ENCODE peak calls at places on chromosomes 5 and 9, in ten cellular contexts. Z, H, B, M, J, E, G, C, R and P are unnamed samples. For H3K9me3, the result is how much of the 10 kb centered on the place peaks cover.

GRCh38 chr5:159855476-159856157 is 60.7 kb upstream of the ADRA1B start:
- DNase-seq in R (peak), Z (no peak), G (no peak), E (no peak), B (no peak), C (no peak), H (no peak), J (peak), M (peak), P (no peak)

GRCh38 chr9:133238272-133238850 is 29.3 kb upstream of the OBP2B start:
- DNase-seq in B (no peak), E (peak), Z (peak), H (peak), C (no peak), G (no peak), J (peak), R (peak), M (no peak), P (peak)

GRCh38 chr5:80408475-80408875 is 611 bp downstream of the ZFYVE16 start:
- DNase-seq in E (no peak), B (no peak), Z (no peak), M (peak), J (peak), H (peak), R (peak), C (peak), G (peak), P (peak)

GRCh38 chr5:176629853-176630680 is at the start of the genes EIF4E1B and SNCB:
- DNase-seq in B (peak), C (peak), M (no peak), R (peak), J (no peak), E (no peak), Z (no peak), G (no peak), H (no peak), P (peak)

GRCh38 chr9:134738869-134739659 is 97.5 kb downstream of the COL5A1 start:
- DNase-seq in R (peak), Z (peak), B (peak), J (peak), C (peak), E (peak), H (peak), G (peak), M (peak), P (peak)

GRCh38 chr5:52840286-52841050 is 52.8 kb downstream of the ITGA1 start:
- DNase-seq in E (no peak), C (no peak), H (no peak), M (peak), Z (no peak), J (no peak), G (no peak), R (peak), B (no peak), P (no peak)

GRCh38 chr5:669111-669841 is 23.9 kb downstream of the TPPP start:
- DNase-seq in Z (no peak), C (no peak), H (peak), J (peak), E (no peak), R (no peak), B (peak), M (no peak), G (peak), P (peak)

GRCh38 chr5:89417990-89418820 is 535.2 kb upstream of the MEF2C start:
- DNase-seq in C (no peak), Z (no peak), G (no peak), E (no peak), H (no peak), J (no peak), B (no peak), M (no peak), R (no peak), P (peak)

GRCh38 chr5:9653811-9654210 is 23.7 kb upstream of the TAS2R1 start:
- DNase-seq in Z (no peak), M (peak), H (peak), J (peak), E (no peak), C (peak), R (peak), G (no peak), B (no peak), P (no peak)

GRCh38 chr9:36074870-36075532 is 38.3 kb downstream of the RECK start:
- DNase-seq in R (peak), B (no peak), C (peak), E (peak), J (peak), G (no peak), Z (peak), M (peak), H (peak), P (no peak)

GRCh38 chr5:170554566-170555267 is 50.9 kb downstream of the KCNIP1 start:
- DNase-seq in J (no peak), G (no peak), C (no peak), R (no peak), E (no peak), B (no peak), Z (peak), H (no peak), M (peak), P (peak)

GRCh38 chr9:37295178-37295577 is 127.3 kb upstream of the GRHPR start:
- DNase-seq in H (no peak), C (no peak), B (no peak), Z (no peak), R (no peak), G (no peak), E (no peak), J (no peak), M (no peak), P (no peak)

GRCh38 chr5:76547242-76547890 is 75.8 kb downstream of the F2RL2 start:
- DNase-seq in Z (peak), B (peak), G (peak), C (no peak), E (no peak), M (no peak), H (no peak), R (no peak), J (no peak), P (no peak)

GRCh38 chr5:25327173-25327572 is 682.4 kb upstream of the CDH10 start:
- DNase-seq in J (no peak), Z (no peak), G (no peak), R (no peak), H (no peak), E (no peak), M (no peak), B (no peak), C (no peak), P (no peak)

GRCh38 chr9:68951879-68952659 is 61.8 kb downstream of the PRKACG start:
- DNase-seq in G (no peak), J (no peak), R (no peak), C (no peak), Z (no peak), H (no peak), B (peak), E (no peak), M (no peak), P (no peak)

GRCh38 chr5:180618487-180618829 is 27.2 kb upstream of the SCGB3A1 start:
- DNase-seq in J (no peak), H (no peak), R (no peak), Z (no peak), B (no peak), C (no peak), G (no peak), M (no peak), E (no peak), P (no peak)

GRCh38 chr9:29209748-29210276 is 1636.5 kb upstream of the C9orf72 start:
- DNase-seq in H (no peak), J (no peak), B (no peak), R (no peak), G (no peak), Z (no peak), E (no peak), C (no peak), M (no peak), P (no peak)

GRCh38 chr5:172816887-172817418 is 17.1 kb upstream of the ERGIC1 start:
- DNase-seq in C (peak), E (no peak), M (peak), G (no peak), J (no peak), B (no peak), H (no peak), R (no peak), Z (no peak), P (peak)

GRCh38 chr9:17063535-17064135 is 71.2 kb upstream of the CNTLN start:
- DNase-seq in R (no peak), B (peak), Z (peak), C (peak), G (no peak), J (no peak), E (no peak), M (peak), H (peak), P (peak)

GRCh38 chr9:69249337-69249736 is 75.3 kb downstream of the TJP2 start:
- DNase-seq in H (no peak), G (no peak), B (no peak), M (peak), E (no peak), R (peak), J (peak), C (no peak), Z (no peak), P (no peak)

GRCh38 chr9:78357165-78357873 is 60.4 kb downstream of the PSAT1 start:
- DNase-seq in C (no peak), R (no peak), M (no peak), J (no peak), E (no peak), B (no peak), G (no peak), Z (no peak), H (no peak), P (peak)

GRCh38 chr9:100580255-100580654 is 2.4 kb downstream of the CAVIN4 start:
- DNase-seq in M (no peak), C (no peak), J (no peak), G (no peak), R (peak), H (no peak), B (no peak), E (no peak), Z (no peak), P (no peak)

GRCh38 chr9:130448035-130448624 is 3.4 kb downstream of the ASS1 start:
- DNase-seq in R (no peak), B (peak), Z (no peak), M (peak), H (no peak), G (no peak), J (no peak), E (no peak), C (no peak), P (no peak)

GRCh38 chr9:130448771-130449170 is 4.0 kb downstream of the ASS1 start:
- DNase-seq in Z (no peak), E (no peak), G (no peak), B (no peak), M (no peak), J (no peak), R (no peak), H (no peak), C (no peak), P (no peak)

GRCh38 chr9:130446111-130446861 is 1.5 kb downstream of the ASS1 start:
- DNase-seq in M (peak), H (peak), E (peak), B (no peak), R (peak), Z (peak), G (no peak), C (peak), J (peak), P (peak)

GRCh38 chr9:130445268-130445983 is 665 bp downstream of the ASS1 start:
- DNase-seq in G (no peak), E (peak), H (no peak), C (peak), R (peak), J (peak), M (no peak), Z (peak), B (no peak), P (peak)

DNA sequence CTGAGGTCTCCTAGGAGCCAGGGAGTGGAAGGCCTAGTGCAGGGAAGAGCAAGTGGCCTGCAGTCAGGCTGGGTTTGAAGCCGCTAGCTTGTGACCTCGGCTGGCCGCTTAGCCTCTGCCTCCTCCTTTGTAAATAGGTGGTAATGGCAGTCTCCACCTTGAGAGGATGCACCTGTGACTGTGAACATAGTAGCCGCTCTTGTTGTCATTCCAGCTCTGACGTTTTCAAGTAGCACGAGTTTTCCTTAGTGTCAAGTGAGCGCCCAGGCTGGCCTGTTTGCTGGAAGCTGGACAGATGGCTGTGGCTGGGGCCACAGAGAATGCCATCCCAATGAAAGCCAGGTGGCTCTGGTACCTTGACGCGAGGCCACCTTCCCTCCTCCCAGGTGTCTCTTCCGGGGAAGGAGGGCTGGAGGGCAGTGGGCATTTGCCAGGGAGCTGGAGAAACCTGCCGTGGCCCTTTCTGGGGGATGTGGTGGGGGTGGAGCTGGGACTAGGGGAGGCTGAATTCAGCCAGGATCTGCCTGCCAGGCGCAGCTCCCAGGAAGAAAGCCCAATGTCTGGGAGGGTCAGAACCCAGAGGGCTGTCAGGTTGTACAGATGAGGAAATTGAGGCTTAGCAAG is 2.5 kb downstream of the ASS1 start:
- DNase-seq in H (no peak), J (no peak), G (no peak), M (no peak), E (no peak), B (no peak), C (no peak), R (no peak), Z (no peak), P (no peak)
- H3K9me3 ChIP-seq in H (under half), J (under half), G (under half), M (under half), E (under half), B (under half), C (under half), R (under half), Z (under half), P (under half)

GRCh38 chr5:2393556-2393955 is 357.9 kb downstream of the IRX2 start:
- DNase-seq in R (no peak), G (no peak), C (no peak), H (no peak), Z (no peak), M (no peak), B (no peak), J (no peak), E (no peak), P (no peak)
- H3K9me3 ChIP-seq in R (under half), G (under half), C (under half), H (under half), Z (under half), M (half or more), B (under half), J (under half), E (under half), P (under half)

GRCh38 chr9:117403403-117403811 is 11.4 kb downstream of the ASTN2 start:
- DNase-seq in E (no peak), J (no peak), C (no peak), R (no peak), M (no peak), B (no peak), Z (no peak), H (no peak), G (no peak), P (peak)
- H3K9me3 ChIP-seq in E (under half), J (under half), C (under half), R (under half), M (under half), B (under half), Z (under half), H (under half), G (under half), P (under half)

GRCh38 chr5:141363952-141364660 is at the start of gene PCDHGA5:
- DNase-seq in H (no peak), R (no peak), C (no peak), G (no peak), Z (no peak), E (no peak), B (no peak), M (peak), J (no peak), P (no peak)
- H3K9me3 ChIP-seq in H (under half), R (under half), C (under half), G (under half), Z (under half), E (half or more), B (under half), M (half or more), J (half or more), P (under half)

DNA sequence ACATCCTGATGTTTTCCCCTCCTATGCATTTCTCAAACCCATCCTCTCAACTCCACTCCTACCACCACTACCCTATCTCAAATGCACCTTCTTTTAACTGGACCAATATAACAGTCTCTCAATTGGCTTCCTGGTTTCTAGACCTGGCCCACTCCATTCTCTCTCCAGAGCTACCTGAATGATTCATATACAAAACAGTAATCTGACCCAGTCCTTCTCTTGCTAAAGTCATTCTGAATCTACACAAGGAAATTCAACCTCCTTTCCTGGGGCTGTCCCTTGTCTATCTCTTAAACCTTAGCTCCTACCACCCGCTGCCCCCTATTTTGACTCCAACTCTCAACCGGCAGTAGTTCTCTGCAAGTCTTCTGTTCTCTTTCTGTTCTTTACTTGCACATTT is 97.2 kb downstream of the PCSK1 start:
- DNase-seq in R (no peak), Z (no peak), E (no peak), C (peak), H (no peak), J (no peak), G (no peak), B (no peak), M (peak), P (no peak)
- H3K9me3 ChIP-seq in R (under half), Z (under half), E (under half), C (under half), H (under half), J (under half), G (under half), B (under half), M (under half), P (under half)

DNA sequence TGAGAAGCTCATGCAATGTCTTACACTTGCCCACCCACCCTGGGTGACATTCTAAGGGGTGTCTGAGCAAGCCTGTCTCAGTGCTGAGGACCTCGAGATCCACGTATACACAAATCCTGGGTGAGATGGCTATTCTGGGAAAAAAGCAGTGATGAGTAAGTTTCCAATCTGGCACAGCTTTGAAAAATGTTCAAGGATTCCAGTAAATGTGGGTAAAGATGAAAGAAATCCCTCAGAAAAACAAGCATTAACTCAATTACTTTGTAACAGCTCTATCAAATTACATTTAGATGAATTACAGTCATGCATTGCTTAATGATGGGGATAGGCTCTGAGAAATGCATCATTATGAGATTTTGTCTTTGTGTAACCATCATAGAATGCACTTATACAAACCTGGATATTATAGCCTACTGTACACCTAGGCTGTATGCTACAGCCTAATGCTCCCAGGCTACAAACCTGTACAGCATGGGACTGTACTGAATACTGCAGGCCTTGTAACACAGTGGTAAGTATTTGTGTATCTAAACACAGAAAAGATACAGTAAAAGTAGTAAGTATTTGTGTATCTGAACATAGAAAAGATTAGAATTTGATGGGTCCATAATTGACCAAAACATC is 26.9 kb downstream of the GOLM1 start:
- DNase-seq in M (peak), Z (no peak), C (no peak), J (no peak), B (no peak), R (no peak), G (no peak), H (no peak), E (no peak), P (no peak)
- H3K9me3 ChIP-seq in M (under half), Z (under half), C (under half), J (under half), B (under half), R (under half), G (under half), H (under half), E (under half), P (under half)

GRCh38 chr5:3596261-3596825 is 711 bp downstream of the IRX1 start:
- DNase-seq in G (no peak), J (no peak), M (no peak), R (no peak), H (no peak), C (peak), B (no peak), E (no peak), Z (no peak), P (peak)
- H3K9me3 ChIP-seq in G (under half), J (under half), M (under half), R (under half), H (under half), C (under half), B (under half), E (under half), Z (under half), P (under half)